ENCODE peak calls at places on chromosomes 2 and 18, in five cellular contexts. O is GM12878, P is adrenal gland, I is dorsolateral prefrontal cortex, C is tibial artery. Q is an unnamed sample.

GRCh38 chr2:218895326-218895725 is 14.7 kb downstream of the WNT10A start:
- DNase-seq in O (no peak), P (no peak), I (no peak), C (no peak), Q (no peak)

GRCh38 chr2:108810993-108811957 is 24.7 kb downstream of the CCDC138 start:
- DNase-seq in O (no peak), P (no peak), I (no peak), C (no peak), Q (no peak)

GRCh38 chr2:231935207-231935524 is 9.0 kb upstream of the NPPC start:
- DNase-seq in O (no peak), P (no peak), I (no peak), C (no peak), Q (no peak)

GRCh38 chr2:159054032-159054334 is 85.5 kb downstream of the TANC1 start:
- DNase-seq in O (no peak), P (no peak), I (no peak), C (no peak), Q (no peak)

GRCh38 chr2:8544786-8545631 is 136.8 kb upstream of the ID2 start:
- DNase-seq in O (peak; percentile 62), P (peak; percentile 17), I (peak; percentile 63), C (peak; percentile 79), Q (no peak)

GRCh38 chr2:20443276-20443920 is 3.5 kb upstream of the RHOB start:
- DNase-seq in O (no peak), P (no peak), I (no peak), C (peak; percentile 82), Q (no peak)

GRCh38 chr2:33810046-33810835 is 211.1 kb upstream of the FAM98A start:
- DNase-seq in O (no peak), P (no peak), I (no peak), C (no peak), Q (no peak)

GRCh38 chr2:120743657-120744056 is 8.0 kb downstream of the GLI2 start:
- DNase-seq in O (no peak), P (no peak), I (no peak), C (peak; percentile 11), Q (no peak)

GRCh38 chr2:146081459-146081858 is 1561.5 kb upstream of the ZEB2 start:
- DNase-seq in O (no peak), P (no peak), I (no peak), C (no peak), Q (no peak)

GRCh38 chr2:63875758-63876710 is 34.3 kb downstream of the UGP2 start:
- DNase-seq in O (no peak), P (no peak), I (no peak), C (no peak), Q (no peak)

GRCh38 chr2:121066526-121066925 is 218.5 kb downstream of the TFCP2L1 start:
- DNase-seq in O (no peak), P (no peak), I (no peak), C (no peak), Q (no peak)

GRCh38 chr18:12651651-12652050 is 6.3 kb downstream of the SPIRE1 start:
- DNase-seq in O (no peak), P (no peak), I (no peak), C (no peak), Q (no peak)

GRCh38 chr18:32674491-32674890 is 98.3 kb downstream of the KLHL14 start:
- DNase-seq in O (no peak), P (no peak), I (no peak), C (no peak), Q (no peak)

GRCh38 chr2:232432598-232433184 is 23.3 kb upstream of the ALPI start:
- DNase-seq in O (no peak), P (no peak), I (no peak), C (peak; percentile 53), Q (no peak)

GRCh38 chr2:162242586-162243304 is 500 bp downstream of the FAP start:
- DNase-seq in O (no peak), P (no peak), I (no peak), C (no peak), Q (no peak)

GRCh38 chr18:76351961-76352581 is 143.0 kb downstream of the ZNF516 start:
- DNase-seq in O (no peak), P (no peak), I (no peak), C (no peak), Q (no peak)

GRCh38 chr2:222969491-222969890 is 82.5 kb upstream of the KCNE4 start:
- DNase-seq in O (no peak), P (no peak), I (no peak), C (no peak), Q (no peak)

GRCh38 chr2:183123117-183123958 is 905 bp upstream of the NUP35 start:
- DNase-seq in O (no peak), P (no peak), I (no peak), C (no peak), Q (no peak)

GRCh38 chr2:219689676-219690628 is 62.5 kb downstream of the SLC4A3 start:
- DNase-seq in O (peak; percentile 23), P (peak; percentile 49), I (no peak), C (no peak), Q (peak; percentile 42)

GRCh38 chr2:82650038-82650437 is 1809.0 kb downstream of the SUCLG1 start:
- DNase-seq in O (no peak), P (no peak), I (no peak), C (no peak), Q (no peak)

GRCh38 chr2:46014911-46015654 is 282.1 kb upstream of the EPAS1 start:
- DNase-seq in O (no peak), P (no peak), I (no peak), C (no peak), Q (no peak)

GRCh38 chr2:42924436-42924897 is 132.1 kb upstream of the HAAO start:
- DNase-seq in O (no peak), P (no peak), I (no peak), C (no peak), Q (no peak)

GRCh38 chr2:212327171-212327809 is 211.3 kb downstream of the ERBB4 start:
- DNase-seq in O (no peak), P (no peak), I (no peak), C (no peak), Q (no peak)

GRCh38 chr2:212328129-212328528 is 210.5 kb downstream of the ERBB4 start:
- DNase-seq in O (no peak), P (no peak), I (no peak), C (no peak), Q (no peak)

GRCh38 chr2:212328712-212329496 is 209.7 kb downstream of the ERBB4 start:
- DNase-seq in O (no peak), P (no peak), I (no peak), C (no peak), Q (no peak)

DNA sequence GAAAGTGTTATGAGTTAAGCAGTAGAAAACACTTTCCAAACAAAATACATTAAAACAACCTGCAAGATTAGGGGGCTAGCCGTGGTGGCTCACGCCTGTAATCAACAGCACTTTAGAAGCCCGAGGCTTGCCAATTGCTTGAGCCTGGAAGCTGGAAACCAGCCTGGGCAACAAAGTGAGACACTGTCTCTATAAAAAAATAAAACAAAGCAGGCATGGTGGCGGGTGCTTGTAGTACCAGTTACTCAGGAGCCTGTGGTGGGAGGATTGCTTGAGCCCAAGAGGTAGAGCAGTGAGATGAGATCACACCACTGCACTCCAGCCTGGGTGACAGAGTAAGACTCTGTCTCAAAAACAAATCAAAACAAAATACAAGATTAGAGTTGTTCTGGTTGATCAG is 208.3 kb downstream of the ERBB4 start:
- DNase-seq in O (no peak), P (no peak), I (peak; percentile 40), C (no peak), Q (no peak)
- TF ChIP-seq CTCF in O (no peak), P (no peak), I (no peak), C (no peak), Q (no peak)

GRCh38 chr2:171483793-171484192 is 38.5 kb upstream of the CYBRD1 start:
- DNase-seq in O (no peak), P (no peak), I (no peak), C (no peak), Q (no peak)

GRCh38 chr2:171480908-171481307 is 41.4 kb upstream of the CYBRD1 start:
- DNase-seq in O (no peak), P (no peak), I (no peak), C (no peak), Q (no peak)

GRCh38 chr2:171482877-171483276 is 39.4 kb upstream of the CYBRD1 start:
- DNase-seq in O (no peak), P (no peak), I (no peak), C (no peak), Q (no peak)

GRCh38 chr2:171485116-171485515 is 37.2 kb upstream of the CYBRD1 start:
- DNase-seq in O (no peak), P (no peak), I (no peak), C (no peak), Q (no peak)

GRCh38 chr2:171482308-171482707 is 40.0 kb upstream of the CYBRD1 start:
- DNase-seq in O (no peak), P (no peak), I (no peak), C (no peak), Q (peak; percentile 15)
- H3K4me3 ChIP-seq in O (no peak overlapping the region), P (no peak overlapping the region), I (no peak overlapping the region), C (no peak overlapping the region), Q (no peak overlapping the region)

DNA sequence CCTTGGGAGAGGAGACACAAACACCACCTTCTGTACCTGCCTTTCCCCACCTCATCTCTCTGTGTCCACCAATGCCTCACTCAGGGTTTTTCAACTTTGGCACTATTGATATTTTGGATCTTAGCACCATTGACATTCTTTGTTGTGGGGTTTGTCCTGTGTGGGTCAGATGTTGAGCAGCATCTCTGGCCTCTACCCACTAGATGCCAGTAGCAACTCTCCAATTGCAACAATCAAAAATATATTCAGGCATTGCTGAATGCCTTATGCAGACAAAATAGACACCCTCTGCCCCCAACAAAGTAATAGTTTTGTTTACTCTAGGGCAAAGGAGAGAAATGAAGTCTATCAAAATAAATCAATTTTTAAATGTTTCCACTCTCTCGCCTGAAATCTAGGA is 1384.3 kb upstream of the NXPH2 start:
- DNase-seq in O (no peak), P (no peak), I (no peak), C (no peak), Q (no peak)
- TF ChIP-seq CTCF in O (no peak), P (no peak), I (peak; percentile 16), C (peak; percentile 10), Q (no peak)

GRCh38 chr2:216371756-216372702 is at the start of gene MARCHF4:
- DNase-seq in O (no peak), P (peak; percentile 83), I (peak; percentile 74), C (peak; percentile 77), Q (no peak)

GRCh38 chr2:216373896-216374295 is 1.6 kb upstream of the MARCHF4 start:
- DNase-seq in O (no peak), P (no peak), I (no peak), C (no peak), Q (no peak)

GRCh38 chr2:216369821-216370220 is 2.5 kb downstream of the MARCHF4 start:
- DNase-seq in O (no peak), P (no peak), I (no peak), C (no peak), Q (no peak)

GRCh38 chr2:216372761-216373291 is 543 bp upstream of the MARCHF4 start:
- DNase-seq in O (no peak), P (no peak), I (no peak), C (no peak), Q (no peak)

DNA sequence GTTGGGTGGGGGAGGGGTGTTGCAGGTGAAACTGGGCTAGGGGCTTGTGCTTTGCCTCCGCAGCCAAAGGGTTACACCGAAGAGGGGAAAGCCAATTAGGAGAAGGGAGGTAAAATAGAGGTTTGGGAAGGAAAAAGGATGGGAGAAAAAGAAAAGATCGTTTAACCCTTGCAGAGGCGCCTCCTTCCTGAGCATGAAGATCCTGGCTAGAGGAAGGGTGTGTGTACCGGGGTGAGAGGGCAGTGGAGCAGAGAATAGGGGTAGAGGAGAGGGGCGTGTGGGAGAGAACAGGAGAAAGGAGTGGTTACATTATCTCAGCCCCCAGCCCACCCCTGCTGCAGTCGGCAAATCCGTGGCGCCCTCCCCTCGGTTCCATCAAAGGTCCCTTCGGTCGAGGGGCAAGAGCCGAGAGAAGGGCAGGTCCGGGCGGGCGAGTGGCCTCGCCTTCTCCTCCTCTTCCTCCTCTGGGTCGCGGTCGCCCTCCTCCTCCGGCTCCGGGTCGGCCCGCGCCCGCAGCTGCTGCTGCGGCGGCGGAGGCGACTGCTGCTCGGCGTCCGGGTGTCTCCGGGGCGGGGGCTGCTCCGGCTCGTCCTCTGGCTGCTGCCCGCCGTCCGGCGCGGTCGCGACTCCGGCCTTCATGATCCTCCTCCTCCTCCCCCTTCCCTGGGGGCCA is 1.2 kb downstream of the MARCHF4 start:
- DNase-seq in O (no peak), P (peak; percentile 19), I (no peak), C (no peak), Q (no peak)
- H3K4me3 ChIP-seq in O (no peak overlapping the region), P (no peak overlapping the region), I (peak overlapping the region; percentile 72), C (no peak overlapping the region), Q (no peak overlapping the region)